ENCODE peak calls at places on chromosome 11, in eight cellular contexts. T is body of pancreas, V is keratinocyte, O is right atrium auricular region, X is psoas muscle, M is mammary epithelial cell, I is A549, H is Caco-2. C is an unnamed sample.

GRCh38 chr11:121696177-121696863 is 243.6 kb upstream of the SORL1-AS1 start:
- DNase-seq in H (no peak), V (no peak), T (peak; percentile 60), I (no peak), O (no peak), M (peak; percentile 43), X (no peak), C (no peak)

GRCh38 chr11:109849946-109850345 is 243.2 kb upstream of the ZC3H12C start:
- DNase-seq in X (no peak), V (no peak), T (no peak), H (no peak), I (no peak), M (no peak), O (no peak), C (no peak)

GRCh38 chr11:32809313-32809712 is 14.9 kb upstream of the CCDC73 start:
- DNase-seq in X (no peak), I (peak; percentile 66), M (peak; percentile 67), O (peak; percentile 86), T (peak; percentile 67), H (peak; percentile 83), V (peak; percentile 41), C (peak; percentile 84)

GRCh38 chr11:71397328-71397860 is 50.8 kb downstream of the DHCR7 start:
- DNase-seq in M (no peak), H (no peak), O (no peak), V (no peak), X (no peak), I (no peak), T (no peak), C (no peak)

GRCh38 chr11:110763249-110764011 is 51.2 kb upstream of the ARHGAP20 start:
- DNase-seq in T (peak; percentile 27), O (no peak), V (no peak), M (no peak), X (peak; percentile 53), I (no peak), H (no peak), C (peak; percentile 37)

GRCh38 chr11:68449951-68450350 is 10.6 kb upstream of the PPP6R3 start:
- DNase-seq in I (no peak), H (no peak), O (no peak), T (no peak), V (no peak), M (no peak), X (no peak), C (no peak)

GRCh38 chr11:69711824-69712801 is 8.3 kb upstream of the FGF19 start:
- DNase-seq in O (no peak), T (no peak), I (no peak), X (no peak), V (no peak), M (no peak), H (no peak), C (no peak)

GRCh38 chr11:133955091-133955846 is 1.5 kb downstream of the IGSF9B start:
- DNase-seq in I (no peak), O (peak; percentile 72), H (no peak), X (peak; percentile 75), V (no peak), M (no peak), T (peak; percentile 33), C (no peak)

GRCh38 chr11:60924110-60924905 is at the start of gene TMEM132A:
- DNase-seq in O (no peak), M (peak; percentile 70), X (peak; percentile 78), H (peak; percentile 87), T (peak; percentile 78), V (no peak), I (peak; percentile 93), C (no peak)

GRCh38 chr11:123474994-123475393 is 44.9 kb downstream of the GRAMD1B start:
- DNase-seq in V (no peak), M (no peak), O (no peak), X (no peak), H (no peak), T (no peak), I (no peak), C (no peak)
- H3K4me1 ChIP-seq in V (no peaks in the 10 kb centered on the region), M (no peaks in the 10 kb centered on the region), O (peaks cover 15% of the 10 kb centered on the region), X (peaks cover 21% of the 10 kb centered on the region), H (no peaks in the 10 kb centered on the region), T (peaks cover 3% of the 10 kb centered on the region), I (peaks cover 96% of the 10 kb centered on the region), C (no peaks in the 10 kb centered on the region)

GRCh38 chr11:65651589-65652510 is 10.9 kb downstream of the RELA start:
- DNase-seq in V (no peak), M (peak; percentile 73), H (no peak), T (peak; percentile 69), X (peak; percentile 58), I (no peak), O (peak; percentile 68), C (no peak)

GRCh38 chr11:65652511-65653228 is 10.0 kb downstream of the RELA start:
- DNase-seq in T (peak; percentile 94), H (peak; percentile 96), O (peak; percentile 93), V (no peak), M (peak; percentile 77), I (peak; percentile 97), X (peak; percentile 97), C (peak; percentile 85)

GRCh38 chr11:65654375-65655349 is 8.1 kb downstream of the RELA start:
- DNase-seq in X (peak; percentile 55), I (no peak), T (no peak), M (no peak), H (no peak), O (no peak), V (no peak), C (no peak)

GRCh38 chr11:65655570-65656332 is 7.0 kb downstream of the RELA start:
- DNase-seq in T (no peak), V (no peak), O (no peak), H (no peak), I (no peak), X (peak; percentile 45), M (no peak), C (no peak)

GRCh38 chr11:65653229-65654225 is 9.2 kb downstream of the RELA start:
- DNase-seq in X (peak; percentile 50), V (no peak), H (no peak), O (no peak), I (no peak), M (no peak), T (peak; percentile 48), C (no peak)
- H3K4me3 ChIP-seq in X (peak overlapping the region; percentile 71), V (peak overlapping the region; percentile 65), H (peak overlapping the region; percentile 59), O (peak overlapping the region; percentile 57), I (peak overlapping the region; percentile 53), M (peak overlapping the region; percentile 47), T (no peak overlapping the region), C (peak overlapping the region; percentile 56)

DNA sequence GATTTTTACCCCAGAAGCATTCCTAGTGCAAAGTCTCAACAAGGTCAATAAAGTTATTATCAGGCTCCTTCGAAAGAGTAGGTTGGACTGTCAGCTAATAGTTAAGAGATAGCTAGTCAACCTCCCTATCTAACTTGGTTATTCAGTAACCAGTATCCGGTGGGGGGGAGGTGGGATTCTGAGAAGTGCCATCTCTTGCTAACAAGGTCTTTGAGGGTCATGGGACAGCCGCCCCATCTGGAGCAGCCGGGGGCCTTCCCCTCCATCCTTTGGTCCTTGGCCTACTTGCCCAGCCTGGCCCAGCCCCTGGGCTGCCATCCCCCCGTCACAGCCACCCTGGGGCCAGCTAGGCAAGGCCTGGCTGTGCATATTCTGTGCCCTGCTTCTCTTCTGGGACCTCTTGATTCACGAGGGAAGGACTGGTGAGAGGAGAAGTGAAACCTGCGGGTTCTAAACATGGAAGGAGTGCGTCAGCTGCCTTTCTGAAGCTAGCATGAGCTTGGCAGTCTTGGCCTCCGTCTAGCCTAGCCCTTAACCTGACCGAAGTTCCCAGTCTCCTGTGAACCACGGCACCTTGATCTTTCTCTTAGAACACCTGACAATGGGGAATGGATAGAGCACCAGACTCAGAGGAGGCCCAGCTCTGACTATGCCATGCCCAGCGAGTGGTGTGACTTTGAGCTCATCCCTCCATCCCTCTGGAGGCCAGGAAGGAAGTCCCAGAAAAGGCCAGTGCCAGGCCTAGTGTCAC is 9.3 kb downstream of the SLC37A2 start:
- DNase-seq in H (peak; percentile 42), I (no peak), X (no peak), V (no peak), T (no peak), M (no peak), O (no peak), C (no peak)
- H3K4me1 ChIP-seq in H (peaks cover 54% of the 10 kb centered on the region), I (peaks cover 12% of the 10 kb centered on the region), X (no peaks in the 10 kb centered on the region), V (peaks cover 35% of the 10 kb centered on the region), T (peaks cover 13% of the 10 kb centered on the region), M (peaks cover 51% of the 10 kb centered on the region), O (no peaks in the 10 kb centered on the region), C (peaks cover 4% of the 10 kb centered on the region)

DNA sequence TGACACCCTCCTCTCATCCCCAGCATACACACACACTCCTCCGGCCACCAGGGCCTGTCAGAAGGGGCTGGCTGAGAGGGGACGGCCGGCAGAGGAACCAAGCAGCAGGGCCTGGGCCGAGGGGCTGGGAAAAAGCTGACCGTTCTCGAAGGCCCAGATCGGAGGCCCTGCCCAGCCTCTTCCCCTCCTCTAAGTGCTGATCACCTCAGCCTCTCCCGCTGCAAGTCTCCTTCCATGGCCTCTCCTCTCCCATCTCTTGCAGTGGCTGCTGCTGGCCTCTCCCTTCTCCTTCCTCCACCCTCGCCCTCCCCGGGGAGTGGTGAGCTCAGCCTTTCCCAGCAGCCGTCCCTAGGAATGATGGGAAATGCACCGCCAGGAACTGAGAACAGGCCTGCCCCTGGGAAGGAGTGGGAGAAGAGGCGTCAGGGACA is 39.6 kb downstream of the ARRB1 start:
- DNase-seq in T (peak; percentile 67), V (no peak), I (no peak), X (peak; percentile 91), M (no peak), O (peak; percentile 90), H (no peak), C (peak; percentile 86)
- H3K4me3 ChIP-seq in T (no peak overlapping the region), V (no peak overlapping the region), I (no peak overlapping the region), X (peak overlapping the region; percentile 60), M (no peak overlapping the region), O (peak overlapping the region; percentile 45), H (no peak overlapping the region), C (peak overlapping the region; percentile 52)

DNA sequence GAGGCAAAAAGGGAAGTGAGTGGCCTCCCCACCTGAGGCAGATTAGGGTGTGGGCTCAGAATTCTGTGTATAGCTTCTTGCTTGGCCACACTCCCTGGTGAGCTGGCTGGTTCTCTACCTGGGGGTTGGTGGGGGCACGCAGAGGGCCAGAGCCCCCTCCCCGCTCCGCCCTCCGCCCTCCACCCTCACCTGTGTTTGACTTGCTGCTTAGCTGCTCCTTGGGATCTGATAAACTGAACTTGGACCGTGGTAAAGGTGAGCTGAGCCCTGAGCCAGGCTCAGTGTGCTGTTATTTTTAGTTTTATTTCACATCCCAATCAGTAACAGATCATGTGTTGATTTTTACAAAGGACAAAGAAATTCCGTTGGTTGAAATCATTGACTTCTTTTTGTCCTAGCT is 1.9 kb downstream of the OVOL1 start:
- DNase-seq in I (no peak), H (no peak), X (peak; percentile 15), M (no peak), T (no peak), V (no peak), O (no peak), C (no peak)
- H3K4me1 ChIP-seq in I (peaks cover 14% of the 10 kb centered on the region), H (peaks cover 36% of the 10 kb centered on the region), X (no peaks in the 10 kb centered on the region), M (peaks cover 59% of the 10 kb centered on the region), T (peaks cover 52% of the 10 kb centered on the region), V (peaks cover 41% of the 10 kb centered on the region), O (peaks cover 24% of the 10 kb centered on the region), C (peaks cover 27% of the 10 kb centered on the region)

DNA sequence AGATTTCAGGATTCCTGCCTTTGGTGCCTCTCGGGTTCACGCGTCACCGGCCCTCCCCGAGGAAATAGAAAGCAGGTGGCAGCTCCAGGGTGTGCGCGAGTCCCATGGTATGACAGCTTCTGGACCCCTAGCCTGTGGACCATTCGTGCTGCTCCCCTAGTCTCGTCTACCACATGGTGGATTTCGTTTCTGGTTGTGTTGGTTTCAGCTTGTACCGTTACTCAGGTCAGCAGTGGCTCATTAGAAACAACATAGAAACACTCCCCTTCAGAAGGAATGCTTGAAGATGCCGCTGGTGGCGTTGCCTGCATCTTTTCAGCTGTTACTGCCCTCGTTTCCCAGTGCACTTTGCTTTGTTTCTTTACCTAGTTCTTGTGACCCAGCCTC is 705 bp downstream of the TTC17 start:
- DNase-seq in I (peak; percentile 35), H (no peak), X (no peak), O (no peak), V (no peak), T (no peak), M (peak; percentile 36), C (peak; percentile 5)
- H3K4me3 ChIP-seq in I (peak overlapping the region; percentile 66), H (peak overlapping the region; percentile 93), X (peak overlapping the region; percentile 98), O (peak overlapping the region; percentile 91), V (peak overlapping the region; percentile 94), T (peak overlapping the region; percentile 96), M (peak overlapping the region; percentile 87), C (peak overlapping the region; percentile 96)

C was measured in tibial nerve.